ENCODE peak calls at places on chromosomes 1 and 21, in six cellular contexts. D, V, K, I, Z and F are unnamed samples.

GRCh38 chr1:113870778-113871177 is 734 bp downstream of the PTPN22 start:
- DNase-seq in D (no peak), Z (no peak), K (no peak), V (no peak), I (no peak), F (no peak)

GRCh38 chr1:19974822-19975416 is 4.5 kb downstream of the PLA2G2A start:
- DNase-seq in I (no peak), V (peak), K (peak), Z (peak), D (peak), F (no peak)

GRCh38 chr1:203771901-203772301 is 6.9 kb downstream of the LAX1 start:
- DNase-seq in I (no peak), K (no peak), D (no peak), V (peak), Z (no peak), F (no peak)

GRCh38 chr21:44941567-44941966 is 1.7 kb downstream of the SLX9 start:
- DNase-seq in I (no peak), K (no peak), D (no peak), V (no peak), Z (no peak), F (no peak)

GRCh38 chr1:174812656-174813055 is 187.1 kb upstream of the CACYBP start:
- DNase-seq in Z (no peak), V (no peak), D (peak), K (no peak), I (no peak), F (no peak)

GRCh38 chr1:111920221-111921024 is 69.0 kb downstream of the KCND3 start:
- DNase-seq in V (peak), K (peak), I (peak), Z (no peak), D (no peak), F (no peak)

GRCh38 chr1:191498318-191498717 is 659.9 kb upstream of the RGS18 start:
- DNase-seq in D (peak), V (peak), I (no peak), K (peak), Z (no peak), F (no peak)

GRCh38 chr21:45529785-45530422 is 12.3 kb downstream of the SLC19A1 start:
- DNase-seq in D (no peak), I (no peak), Z (no peak), V (no peak), K (no peak), F (no peak)

GRCh38 chr1:178942285-178943218 is 71.7 kb upstream of the ANGPTL1 start:
- DNase-seq in V (peak), K (peak), D (peak), I (peak), Z (peak), F (no peak)

GRCh38 chr1:30845891-30846290 is 62.7 kb downstream of the SDC3 start:
- DNase-seq in I (no peak), D (no peak), K (no peak), V (no peak), Z (no peak), F (no peak)
- TF ChIP-seq CTCF in I (no peak), D (no peak), K (peak), V (no peak), Z (no peak), F (no peak)

GRCh38 chr1:205321959-205322283 is 376 bp upstream of the NUAK2 start:
- DNase-seq in K (no peak), I (no peak), Z (no peak), V (no peak), D (no peak), F (no peak)

GRCh38 chr1:205323794-205324193 is 2.2 kb upstream of the NUAK2 start:
- DNase-seq in D (no peak), V (no peak), Z (no peak), K (no peak), I (no peak), F (no peak)

GRCh38 chr1:205318231-205318991 is 3.1 kb downstream of the NUAK2 start:
- DNase-seq in Z (no peak), D (no peak), I (no peak), K (no peak), V (no peak), F (no peak)

GRCh38 chr1:205319081-205320018 is 2.2 kb downstream of the NUAK2 start:
- DNase-seq in D (peak), Z (peak), K (peak), V (peak), I (no peak), F (no peak)

GRCh38 chr1:205321109-205321958 is at the start of gene NUAK2:
- DNase-seq in K (peak), D (peak), V (peak), Z (peak), I (peak), F (peak)
- TF ChIP-seq CTCF in K (peak), D (no peak), V (peak), Z (no peak), I (no peak), F (no peak)

GRCh38 chr1:88983791-88984552 is 8.5 kb downstream of the KYAT3 start:
- DNase-seq in Z (no peak), I (no peak), K (peak), V (peak), D (peak), F (no peak)
- TF ChIP-seq CTCF in Z (peak), I (no peak), K (peak), V (peak), D (peak), F (no peak)

DNA sequence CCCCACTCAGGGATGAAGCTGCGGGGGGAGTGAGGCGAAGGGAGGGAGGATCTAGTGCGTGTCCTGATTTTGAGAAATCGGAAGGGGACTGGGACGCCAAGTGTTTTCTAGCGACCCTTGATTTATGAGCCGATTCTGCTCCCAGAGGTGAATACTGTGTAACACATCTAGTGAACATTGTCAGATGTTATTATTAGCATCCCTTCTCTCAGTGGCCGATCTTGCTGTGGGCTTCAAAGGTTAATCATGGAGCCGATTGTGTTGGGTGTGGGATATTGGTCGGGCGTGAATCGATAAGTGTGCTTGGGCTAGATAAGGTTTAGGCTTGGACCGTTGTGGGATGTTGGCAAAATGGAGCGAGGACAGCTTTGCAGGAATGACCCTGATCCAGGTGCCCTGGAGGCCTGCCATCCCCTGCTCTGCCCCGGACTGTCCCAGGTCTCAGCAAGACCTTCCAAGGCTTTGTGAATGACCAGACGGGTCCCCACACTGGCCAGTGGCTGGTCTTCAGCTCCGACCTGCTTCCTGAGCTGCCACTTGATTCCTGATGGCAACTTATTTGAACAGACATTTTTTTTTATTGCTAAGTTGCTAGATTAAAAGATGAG is 2.2 kb downstream of the AJAP1 start:
- DNase-seq in I (no peak), V (no peak), Z (no peak), D (no peak), K (no peak), F (no peak)
- TF ChIP-seq CTCF in I (peak), V (no peak), Z (no peak), D (no peak), K (no peak), F (no peak)

DNA sequence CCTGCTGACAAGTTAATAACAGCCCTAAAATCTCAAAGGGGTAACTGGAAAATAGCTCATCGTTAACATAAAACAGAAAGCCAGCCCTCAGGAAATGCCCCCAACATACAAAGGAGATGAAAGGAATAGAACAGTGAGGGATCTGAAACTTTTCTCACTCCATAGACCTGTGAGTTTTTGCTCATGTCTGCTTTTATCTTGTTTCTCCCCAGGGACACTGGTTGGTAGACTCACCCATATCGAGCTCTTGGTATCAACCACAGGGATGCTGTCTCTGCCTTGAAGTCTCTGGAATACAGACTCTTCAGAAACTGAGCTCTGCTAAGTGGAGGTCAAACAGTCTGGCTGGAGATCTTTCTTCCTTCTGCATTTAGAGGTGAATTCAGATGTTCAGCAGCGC is 77.4 kb upstream of the CAMK1G start:
- DNase-seq in V (no peak), D (no peak), K (no peak), I (no peak), Z (no peak), F (no peak)
- TF ChIP-seq CTCF in V (no peak), D (no peak), K (no peak), I (no peak), Z (no peak), F (no peak)

GRCh38 chr1:109792056-109792831 is 28.5 kb upstream of the EPS8L3 start:
- DNase-seq in Z (peak), K (peak), V (peak), D (peak), I (peak), F (no peak)
- TF ChIP-seq CTCF in Z (no peak), K (peak), V (peak), D (peak), I (no peak), F (no peak)

GRCh38 chr21:43757601-43758000 is 18.5 kb downstream of the CSTB start:
- DNase-seq in K (peak), I (no peak), V (no peak), Z (no peak), D (no peak), F (no peak)

GRCh38 chr21:43755820-43756594 is 20.1 kb downstream of the CSTB start:
- DNase-seq in Z (no peak), D (no peak), I (no peak), K (no peak), V (no peak), F (no peak)

GRCh38 chr21:43759651-43760050 is 16.5 kb downstream of the CSTB start:
- DNase-seq in I (no peak), K (no peak), Z (no peak), V (no peak), D (no peak), F (no peak)

GRCh38 chr21:43758811-43759210 is 17.3 kb downstream of the CSTB start:
- DNase-seq in D (no peak), V (no peak), I (no peak), K (peak), Z (no peak), F (no peak)

DNA sequence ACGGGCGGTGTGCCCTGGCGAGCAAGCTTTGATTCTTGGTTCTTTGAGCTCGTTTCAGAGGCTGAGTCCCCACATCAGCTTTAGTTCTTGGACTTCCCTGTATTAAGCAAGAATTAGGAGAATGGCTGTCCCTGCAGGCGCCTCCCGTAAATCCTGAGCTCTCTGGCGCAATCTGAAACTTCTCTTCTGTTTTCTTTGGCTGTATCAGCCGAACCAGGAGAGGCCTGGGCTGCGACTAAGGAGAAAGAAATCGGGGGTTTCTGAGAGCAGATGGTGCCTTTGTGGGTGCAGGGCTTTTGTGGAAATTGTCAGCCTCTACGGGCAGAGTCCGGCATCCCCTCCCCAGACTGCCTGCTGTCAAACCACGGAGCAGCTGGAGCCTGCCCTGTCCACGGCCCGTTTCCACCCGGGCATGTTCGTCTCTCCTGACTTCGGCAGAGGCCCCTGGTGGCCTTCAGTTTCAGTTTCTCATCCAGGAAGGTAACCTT is 17.9 kb downstream of the CSTB start:
- DNase-seq in D (peak), V (peak), I (no peak), K (peak), Z (no peak), F (no peak)
- TF ChIP-seq CTCF in D (no peak), V (no peak), I (no peak), K (peak), Z (no peak), F (no peak)